ENCODE peak calls at places on chromosomes 12 and 14, in six cellular contexts. R, L, O, Z, W and D are unnamed samples.

GRCh38 chr14:21047378-21047781 is 5.2 kb downstream of the RNASE7 start:
- DNase-seq in W (no peak), O (no peak), R (no peak), Z (no peak), L (no peak), D (no peak)

GRCh38 chr12:108551556-108551955 is 9.4 kb downstream of the SART3 start:
- DNase-seq in R (no peak), L (no peak), O (no peak), W (no peak), Z (no peak), D (no peak)

GRCh38 chr12:52873832-52874572 is 25.2 kb upstream of the KRT78 start:
- DNase-seq in R (peak; percentile 86), L (peak; percentile 37), Z (peak; percentile 97), W (peak; percentile 95), O (peak; percentile 92), D (peak; percentile 76)

GRCh38 chr12:53623986-53624385 is 2.2 kb downstream of the ATF7 start:
- DNase-seq in L (no peak), R (no peak), W (no peak), Z (peak; percentile 29), O (no peak), D (peak; percentile 57)

GRCh38 chr14:90815817-90816662 is at the start of gene TTC7B:
- DNase-seq in R (peak; percentile 65), O (peak; percentile 52), W (no peak), Z (peak; percentile 63), L (no peak), D (no peak)

GRCh38 chr12:42706331-42706730 is 116.8 kb upstream of the PRICKLE1 start:
- DNase-seq in O (no peak), L (no peak), R (no peak), Z (no peak), W (no peak), D (no peak)

GRCh38 chr14:51004801-51005526 is 60.7 kb upstream of the PYGL start:
- DNase-seq in R (no peak), W (no peak), L (no peak), Z (no peak), O (no peak), D (no peak)

GRCh38 chr14:65840118-65840751 is 427.7 kb downstream of the FUT8 start:
- DNase-seq in O (no peak), R (no peak), Z (peak; percentile 29), L (no peak), W (no peak), D (no peak)

GRCh38 chr12:93563807-93564538 is 8.5 kb upstream of the SOCS2 start:
- DNase-seq in W (no peak), L (no peak), Z (no peak), R (no peak), O (no peak), D (no peak)

GRCh38 chr14:50943943-50944646 is at the start of gene PYGL:
- DNase-seq in L (peak; percentile 1), W (peak; percentile 71), R (peak; percentile 89), O (peak; percentile 83), Z (peak; percentile 81), D (peak; percentile 70)

GRCh38 chr12:119005085-119005484 is 23.7 kb downstream of the SRRM4 start:
- DNase-seq in O (no peak), L (no peak), W (no peak), Z (no peak), R (no peak), D (no peak)

GRCh38 chr14:76484355-76484754 is 108.4 kb downstream of the ESRRB start:
- DNase-seq in O (no peak), R (no peak), L (no peak), W (no peak), Z (no peak), D (no peak)

GRCh38 chr14:93035585-93035916 is 80.2 kb downstream of the ITPK1 start:
- DNase-seq in O (no peak), R (no peak), L (no peak), W (no peak), Z (no peak), D (no peak)

GRCh38 chr14:93033039-93033982 is 82.4 kb downstream of the ITPK1 start:
- DNase-seq in R (no peak), Z (no peak), L (no peak), W (no peak), O (no peak), D (no peak)

GRCh38 chr14:93035917-93036651 is 79.6 kb downstream of the ITPK1 start:
- DNase-seq in R (no peak), W (no peak), O (peak; percentile 62), L (no peak), Z (peak; percentile 28), D (peak; percentile 83)

GRCh38 chr14:93033983-93034670 is 81.6 kb downstream of the ITPK1 start:
- DNase-seq in L (peak; percentile 42), W (no peak), R (no peak), Z (no peak), O (no peak), D (no peak)

DNA sequence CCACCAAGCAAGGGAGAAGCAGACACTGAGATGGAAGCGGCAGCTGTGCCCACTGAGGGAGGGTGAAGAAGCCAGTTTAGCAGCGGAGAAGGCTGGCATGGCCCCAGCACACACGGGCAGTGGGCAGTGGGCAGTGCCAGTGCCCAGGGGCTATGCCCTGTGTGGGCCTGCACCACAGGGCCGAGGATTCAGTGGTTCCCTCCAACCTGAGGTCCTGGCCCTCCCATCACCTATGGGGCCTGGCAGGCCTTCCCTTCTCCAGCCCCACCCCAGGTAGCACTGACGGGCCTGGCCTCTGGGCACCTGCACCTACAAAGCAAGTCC is 81.1 kb downstream of the ITPK1 start:
- DNase-seq in R (no peak), Z (no peak), W (no peak), L (no peak), O (no peak), D (no peak)
- H3K4me1 ChIP-seq in R (peaks cover 53% of the 10 kb centered on the region), Z (peaks cover 37% of the 10 kb centered on the region), W (peaks cover 81% of the 10 kb centered on the region), L (peaks cover 25% of the 10 kb centered on the region), O (peaks cover 80% of the 10 kb centered on the region), D (peaks cover 71% of the 10 kb centered on the region)

GRCh38 chr12:65534105-65534841 is 255.8 kb downstream of the MSRB3 start:
- DNase-seq in W (no peak), Z (no peak), R (no peak), O (no peak), L (no peak), D (no peak)

GRCh38 chr12:65533177-65533883 is 254.8 kb downstream of the MSRB3 start:
- DNase-seq in R (no peak), O (no peak), L (no peak), W (no peak), Z (no peak), D (no peak)

GRCh38 chr12:65532162-65532561 is 253.7 kb downstream of the MSRB3 start:
- DNase-seq in Z (no peak), L (no peak), W (no peak), O (no peak), R (no peak), D (no peak)

GRCh38 chr12:65529771-65530435 is 251.4 kb downstream of the MSRB3 start:
- DNase-seq in O (no peak), R (no peak), L (no peak), W (no peak), Z (no peak), D (no peak)

DNA sequence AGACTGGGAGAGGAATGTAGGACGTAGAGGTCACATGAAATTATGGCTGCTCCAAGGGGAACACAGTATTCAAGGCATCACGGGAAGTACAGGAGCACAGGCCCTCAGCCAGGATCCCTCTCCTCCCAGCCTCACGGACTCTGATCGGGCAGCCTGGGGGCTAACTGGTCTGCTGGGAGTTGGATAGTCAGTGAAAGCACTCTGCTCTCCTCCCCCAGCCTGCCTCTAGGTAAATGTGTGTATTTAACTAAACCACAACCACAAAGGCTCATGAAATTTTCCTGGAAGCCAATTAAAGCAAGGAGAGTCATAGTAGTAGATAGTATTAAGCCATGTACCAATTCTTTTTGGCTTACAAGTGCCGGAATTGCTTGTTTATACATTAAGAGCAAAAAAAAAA is 254.3 kb downstream of the MSRB3 start:
- DNase-seq in O (no peak), Z (no peak), W (no peak), R (no peak), L (no peak), D (no peak)
- H3K27ac ChIP-seq in O (no peak overlapping the region), Z (peak overlapping the region; percentile 79), W (no peak overlapping the region), R (no peak overlapping the region), L (no peak overlapping the region), D (no peak overlapping the region)

GRCh38 chr14:104393898-104394605 is 185.5 kb upstream of the C14orf180 start:
- DNase-seq in Z (peak; percentile 40), R (peak; percentile 67), L (peak; percentile 78), W (peak; percentile 50), O (peak; percentile 74), D (peak; percentile 63)
- H3K4me3 ChIP-seq in Z (no peak overlapping the region), R (no peak overlapping the region), L (peak overlapping the region; percentile 53), W (no peak overlapping the region), O (no peak overlapping the region), D (no peak overlapping the region)

GRCh38 chr12:62655524-62656160 is 189.0 kb downstream of the MON2 start:
- DNase-seq in Z (no peak), W (no peak), L (no peak), R (no peak), O (no peak), D (no peak)
- H3K4me1 ChIP-seq in Z (no peaks in the 10 kb centered on the region), W (no peaks in the 10 kb centered on the region), L (no peaks in the 10 kb centered on the region), R (no peaks in the 10 kb centered on the region), O (peaks cover 6% of the 10 kb centered on the region), D (peaks cover 7% of the 10 kb centered on the region)

DNA sequence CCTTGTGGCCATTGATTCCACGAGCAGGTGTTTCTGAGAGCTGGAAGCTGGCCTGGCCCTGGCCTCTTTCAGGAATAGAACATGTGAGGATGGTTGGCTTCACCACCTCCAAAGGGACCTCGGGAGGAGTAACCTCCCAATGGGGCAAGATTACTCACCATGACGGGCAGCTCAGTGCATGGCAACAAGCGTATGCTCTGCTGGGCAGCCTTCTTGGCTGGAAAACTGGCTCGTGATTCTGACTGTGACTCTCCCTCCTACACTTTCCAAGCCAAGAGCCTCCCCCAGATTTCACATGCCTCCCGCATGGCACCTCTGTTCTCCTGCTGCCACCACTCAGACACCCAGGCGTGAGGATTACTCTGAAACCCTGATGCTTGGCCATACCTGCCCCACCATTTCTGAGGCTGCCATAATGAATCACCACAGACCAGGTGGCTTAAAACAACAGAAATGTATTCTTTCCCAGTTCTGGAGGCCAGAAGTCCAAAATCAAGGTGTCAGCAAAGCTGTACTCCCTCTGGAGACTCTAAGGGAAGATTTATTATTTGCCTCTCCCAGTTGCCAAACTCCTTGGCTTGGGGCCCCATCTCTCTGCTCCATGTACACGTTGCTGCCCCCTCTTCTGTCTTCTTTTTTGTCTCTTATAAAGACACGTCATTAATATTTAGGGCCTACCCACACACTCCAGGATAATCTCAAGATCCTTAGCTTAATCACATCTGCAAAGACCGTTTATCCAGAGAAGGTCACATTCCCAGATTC is 215.9 kb downstream of the CHST11 start:
- DNase-seq in R (peak; percentile 63), L (no peak), Z (no peak), O (peak; percentile 83), W (no peak), D (peak; percentile 76)
- H3K27ac ChIP-seq in R (peak overlapping the region; percentile 39), L (no peak overlapping the region), Z (peak overlapping the region; percentile 63), O (peak overlapping the region; percentile 84), W (no peak overlapping the region), D (peak overlapping the region; percentile 73)

DNA sequence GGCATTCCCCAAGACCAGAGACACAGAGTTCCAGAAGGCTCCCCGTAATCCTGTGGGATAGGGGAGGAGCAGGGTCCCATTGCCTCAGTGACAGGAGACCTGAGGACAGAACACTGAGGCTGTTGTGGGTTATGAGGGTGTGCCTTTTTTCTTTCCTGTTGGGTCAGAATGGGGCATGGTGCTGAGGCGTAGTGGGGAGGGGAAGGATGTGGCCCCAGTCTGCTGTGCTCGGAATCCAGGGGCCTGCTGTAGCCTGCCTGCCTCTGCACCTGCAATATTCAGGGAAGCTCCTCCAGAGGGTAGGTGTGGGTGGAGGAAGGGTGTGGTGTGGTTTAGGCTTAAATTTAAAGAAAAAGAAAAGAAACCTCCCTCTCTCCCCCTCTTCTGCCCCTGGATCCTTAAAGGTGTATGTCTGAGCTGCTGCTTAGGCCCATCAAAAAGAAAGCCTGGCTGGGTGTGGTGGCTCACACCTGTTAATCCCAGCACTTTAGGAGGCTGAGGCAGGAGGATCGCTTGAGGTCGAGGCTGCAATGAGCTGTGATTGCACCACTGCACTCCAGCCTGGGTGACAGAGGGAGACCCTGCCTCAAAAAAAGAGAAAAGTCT is 18.7 kb downstream of the PLEKHG3 start:
- DNase-seq in W (peak; percentile 19), Z (peak; percentile 2), L (peak; percentile 56), O (peak; percentile 25), R (no peak), D (no peak)
- H3K4me3 ChIP-seq in W (no peak overlapping the region), Z (no peak overlapping the region), L (no peak overlapping the region), O (no peak overlapping the region), R (no peak overlapping the region), D (no peak overlapping the region)